ENCODE peak calls at places on chromosomes 13 and 19, in five cellular contexts. One of them, this sample, is unnamed.

GRCh38 chr19:42442833-42443232 is at the start of gene CXCL17:
- DNase-seq in IMR-90: no peak
- DNase-seq in mammary epithelial cell: no peak
- DNase-seq in AG10803: no peak
- DNase-seq in kidney epithelial cell: no peak
- DNase-seq in this sample: no peak

GRCh38 chr13:111654531-111654930 is 334.1 kb downstream of the TEX29 start:
- DNase-seq in mammary epithelial cell: no peak
- DNase-seq in AG10803: no peak
- DNase-seq in IMR-90: no peak
- DNase-seq in kidney epithelial cell: no peak
- DNase-seq in this sample: no peak

GRCh38 chr13:87669379-87669978 is 1.7 kb upstream of the SLITRK5 start:
- DNase-seq in AG10803: no peak
- DNase-seq in kidney epithelial cell: no peak
- DNase-seq in mammary epithelial cell: no peak
- DNase-seq in IMR-90: peak
- DNase-seq in this sample: no peak

GRCh38 chr19:42201489-42202289 is 15.8 kb downstream of the DEDD2 start:
- DNase-seq in AG10803: no peak
- DNase-seq in IMR-90: no peak
- DNase-seq in mammary epithelial cell: no peak
- DNase-seq in kidney epithelial cell: no peak
- DNase-seq in this sample: no peak

GRCh38 chr13:113573065-113573464 is 11.5 kb upstream of the TFDP1 start:
- DNase-seq in IMR-90: no peak
- DNase-seq in mammary epithelial cell: peak
- DNase-seq in kidney epithelial cell: no peak
- DNase-seq in AG10803: no peak
- DNase-seq in this sample: no peak

GRCh38 chr13:79593121-79593520 is 112.2 kb downstream of the NDFIP2 start:
- DNase-seq in mammary epithelial cell: no peak
- DNase-seq in AG10803: peak
- DNase-seq in kidney epithelial cell: no peak
- DNase-seq in IMR-90: no peak
- DNase-seq in this sample: no peak

GRCh38 chr19:2443785-2444182 is 13.0 kb downstream of the LMNB2 start:
- DNase-seq in kidney epithelial cell: no peak
- DNase-seq in mammary epithelial cell: no peak
- DNase-seq in AG10803: no peak
- DNase-seq in IMR-90: no peak
- DNase-seq in this sample: no peak

GRCh38 chr19:31825134-31826094 is 476.2 kb upstream of the TSHZ3 start:
- DNase-seq in kidney epithelial cell: no peak
- DNase-seq in AG10803: no peak
- DNase-seq in mammary epithelial cell: peak
- DNase-seq in IMR-90: no peak
- DNase-seq in this sample: no peak

GRCh38 chr13:32159147-32159869 is 127.7 kb downstream of the FRY start:
- DNase-seq in mammary epithelial cell: no peak
- DNase-seq in AG10803: no peak
- DNase-seq in IMR-90: peak
- DNase-seq in kidney epithelial cell: no peak
- DNase-seq in this sample: no peak

GRCh38 chr13:98454389-98454881 is 122.5 kb downstream of the STK24 start:
- DNase-seq in kidney epithelial cell: no peak
- DNase-seq in AG10803: peak
- DNase-seq in mammary epithelial cell: peak
- DNase-seq in IMR-90: peak
- DNase-seq in this sample: no peak

GRCh38 chr19:40798997-40799557 is at the start of gene EGLN2:
- DNase-seq in IMR-90: no peak
- DNase-seq in mammary epithelial cell: no peak
- DNase-seq in kidney epithelial cell: no peak
- DNase-seq in AG10803: no peak
- DNase-seq in this sample: no peak

GRCh38 chr13:73069206-73069815 is 10.5 kb downstream of the KLF5 start:
- DNase-seq in AG10803: peak
- DNase-seq in mammary epithelial cell: no peak
- DNase-seq in IMR-90: peak
- DNase-seq in kidney epithelial cell: no peak
- DNase-seq in this sample: no peak

GRCh38 chr13:106063591-106064308 is 471.7 kb downstream of the EFNB2 start:
- DNase-seq in IMR-90: peak
- DNase-seq in kidney epithelial cell: no peak
- DNase-seq in AG10803: peak
- DNase-seq in mammary epithelial cell: peak
- DNase-seq in this sample: peak

GRCh38 chr19:13974073-13974472 is 21.8 kb downstream of the DCAF15 start:
- DNase-seq in IMR-90: no peak
- DNase-seq in mammary epithelial cell: peak
- DNase-seq in kidney epithelial cell: peak
- DNase-seq in AG10803: no peak
- DNase-seq in this sample: no peak

GRCh38 chr13:74288361-74288911 is 154.2 kb upstream of the KLF12 start:
- DNase-seq in IMR-90: no peak
- DNase-seq in kidney epithelial cell: no peak
- DNase-seq in AG10803: no peak
- DNase-seq in mammary epithelial cell: peak
- DNase-seq in this sample: no peak

GRCh38 chr19:47315125-47315821 is 5.6 kb downstream of the C5AR1 start:
- DNase-seq in IMR-90: peak
- DNase-seq in AG10803: peak
- DNase-seq in kidney epithelial cell: peak
- DNase-seq in mammary epithelial cell: peak
- DNase-seq in this sample: peak

GRCh38 chr19:860481-861098 is 1.1 kb downstream of the CFD start:
- DNase-seq in kidney epithelial cell: no peak
- DNase-seq in AG10803: peak
- DNase-seq in IMR-90: peak
- DNase-seq in mammary epithelial cell: peak
- DNase-seq in this sample: no peak
- TF ChIP-seq CTCF in kidney epithelial cell: no peak
- TF ChIP-seq CTCF in AG10803: peak
- TF ChIP-seq CTCF in IMR-90: peak
- TF ChIP-seq CTCF in mammary epithelial cell: no peak
- TF ChIP-seq CTCF in this sample: peak

DNA sequence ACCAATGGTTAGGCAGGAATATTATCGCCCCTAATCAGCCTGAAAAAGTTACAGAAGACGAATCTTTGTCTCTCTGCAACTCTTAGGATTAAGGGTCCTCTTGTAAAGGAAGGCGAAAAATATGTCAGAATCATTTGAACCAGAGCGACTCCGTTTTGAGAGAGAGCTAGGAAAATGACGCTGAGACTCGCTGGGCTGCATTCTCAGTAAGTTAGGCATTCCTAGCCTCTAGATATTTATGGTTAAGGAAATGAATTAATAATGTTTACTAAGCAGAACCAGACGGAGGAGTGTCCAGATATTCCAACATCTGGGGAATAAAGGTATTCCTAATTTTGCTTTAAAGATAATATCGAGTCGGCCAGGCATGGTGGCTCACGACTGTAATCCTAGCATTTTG is 755 bp upstream of the ZNF726 start:
- DNase-seq in AG10803: peak
- DNase-seq in IMR-90: no peak
- DNase-seq in kidney epithelial cell: no peak
- DNase-seq in mammary epithelial cell: no peak
- DNase-seq in this sample: no peak
- H3K4me3 ChIP-seq in AG10803: peak
- H3K4me3 ChIP-seq in IMR-90: no peak
- H3K4me3 ChIP-seq in kidney epithelial cell: no peak
- H3K4me3 ChIP-seq in mammary epithelial cell: peak
- H3K4me3 ChIP-seq in this sample: peak

DNA sequence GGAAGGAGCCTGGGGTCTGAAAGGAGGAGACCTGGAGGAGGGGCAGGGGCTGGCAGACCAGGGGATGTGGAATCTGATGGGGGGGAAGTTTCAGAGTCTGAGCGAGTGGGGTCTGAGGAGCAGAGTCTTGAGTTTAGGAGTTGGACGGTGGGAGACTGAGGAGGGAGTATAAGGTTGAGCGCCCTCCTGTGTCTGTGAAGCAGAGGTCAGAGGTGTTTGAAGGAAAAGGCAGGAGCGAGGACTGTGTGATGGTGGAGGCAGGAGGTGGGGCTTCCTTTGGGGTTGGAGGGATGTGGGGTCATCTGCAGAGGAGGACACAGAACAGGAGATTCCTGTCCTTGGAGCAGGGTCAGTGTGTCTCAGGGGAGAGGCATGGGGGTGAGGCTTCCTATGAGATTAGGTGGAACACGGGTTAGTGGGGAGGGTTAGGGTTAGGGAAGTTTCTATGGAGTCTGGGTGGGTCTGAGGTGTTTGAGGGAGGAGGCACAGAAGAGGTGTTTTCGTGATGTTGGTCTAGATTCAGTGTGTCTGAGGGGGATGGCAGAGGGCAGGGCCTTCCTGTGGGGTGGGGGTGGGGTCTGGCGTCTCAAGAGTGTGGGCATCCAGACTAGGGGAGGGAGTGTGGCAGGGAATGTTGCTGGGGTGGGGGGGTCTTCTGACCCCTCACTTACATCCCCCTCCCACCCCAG is 8.3 kb downstream of the RYR1 start:
- DNase-seq in mammary epithelial cell: no peak
- DNase-seq in AG10803: no peak
- DNase-seq in kidney epithelial cell: no peak
- DNase-seq in IMR-90: no peak
- DNase-seq in this sample: no peak
- TF ChIP-seq CTCF in mammary epithelial cell: no peak
- TF ChIP-seq CTCF in AG10803: peak
- TF ChIP-seq CTCF in kidney epithelial cell: peak
- TF ChIP-seq CTCF in IMR-90: no peak
- TF ChIP-seq CTCF in this sample: peak

GRCh38 chr19:17949956-17950309 is 17.0 kb upstream of the KCNN1 start:
- DNase-seq in IMR-90: no peak
- DNase-seq in mammary epithelial cell: no peak
- DNase-seq in kidney epithelial cell: no peak
- DNase-seq in AG10803: no peak
- DNase-seq in this sample: no peak
- H3K4me3 ChIP-seq in IMR-90: no peak
- H3K4me3 ChIP-seq in mammary epithelial cell: no peak
- H3K4me3 ChIP-seq in kidney epithelial cell: no peak
- H3K4me3 ChIP-seq in AG10803: no peak
- H3K4me3 ChIP-seq in this sample: no peak

GRCh38 chr13:44573071-44573470 is 3.1 kb downstream of the TSC22D1 start:
- DNase-seq in mammary epithelial cell: no peak
- DNase-seq in kidney epithelial cell: no peak
- DNase-seq in IMR-90: no peak
- DNase-seq in AG10803: no peak
- DNase-seq in this sample: no peak
- TF ChIP-seq CTCF in mammary epithelial cell: no peak
- TF ChIP-seq CTCF in kidney epithelial cell: no peak
- TF ChIP-seq CTCF in IMR-90: no peak
- TF ChIP-seq CTCF in AG10803: no peak
- TF ChIP-seq CTCF in this sample: no peak

DNA sequence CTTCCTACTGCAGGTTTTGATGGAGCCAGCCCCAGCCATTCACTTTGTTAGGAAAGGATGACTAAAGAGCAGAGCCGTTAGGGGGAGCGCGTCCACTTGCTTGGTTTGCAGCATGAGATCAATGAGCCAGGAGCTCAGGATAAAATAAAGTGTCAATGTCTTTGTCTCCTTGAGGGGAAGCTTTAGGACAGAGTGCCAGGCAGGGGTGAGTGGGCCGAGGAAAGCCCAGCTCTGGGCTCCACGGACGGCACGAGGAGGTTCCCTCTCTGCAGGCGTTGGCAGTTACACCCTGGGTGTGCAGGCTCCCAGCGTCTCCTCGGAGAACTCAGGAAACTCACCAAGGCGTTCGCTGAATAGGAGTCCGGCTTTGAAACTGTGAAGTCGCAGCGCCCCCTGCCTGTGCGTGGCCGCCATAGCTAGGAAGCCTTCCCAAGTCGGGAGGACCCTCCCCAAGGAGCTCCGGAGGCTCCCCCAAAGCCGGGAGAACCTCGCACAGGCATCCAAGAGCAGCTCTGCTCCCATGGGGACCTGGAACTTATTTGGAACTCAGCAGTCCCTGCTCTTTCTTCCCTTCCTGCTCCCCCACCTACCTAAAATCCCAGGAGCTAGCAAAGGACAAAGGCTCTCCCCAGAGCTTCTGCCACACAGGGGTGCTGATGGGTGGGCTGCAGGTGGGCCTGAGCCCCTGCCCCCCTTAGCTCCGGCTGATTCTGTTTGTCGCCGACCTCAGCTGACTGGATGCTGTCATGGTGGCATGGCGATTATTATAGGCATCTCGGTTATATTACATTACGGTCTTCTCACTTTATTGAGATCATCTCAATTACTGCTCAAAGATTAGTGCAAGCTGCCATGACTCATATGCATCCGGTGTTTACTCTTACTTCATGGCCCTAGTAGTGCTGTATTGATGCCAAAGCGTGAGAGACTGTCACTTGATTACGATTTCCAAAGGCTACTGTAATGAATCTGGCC is 34.4 kb downstream of the GSX1 start:
- DNase-seq in mammary epithelial cell: peak
- DNase-seq in AG10803: peak
- DNase-seq in kidney epithelial cell: peak
- DNase-seq in IMR-90: peak
- DNase-seq in this sample: peak
- H3K4me3 ChIP-seq in mammary epithelial cell: no peak
- H3K4me3 ChIP-seq in AG10803: peak
- H3K4me3 ChIP-seq in kidney epithelial cell: no peak
- H3K4me3 ChIP-seq in IMR-90: peak
- H3K4me3 ChIP-seq in this sample: peak

GRCh38 chr13:62358646-62358932 is 942.9 kb upstream of the PCDH20 start:
- DNase-seq in mammary epithelial cell: no peak
- DNase-seq in IMR-90: no peak
- DNase-seq in kidney epithelial cell: no peak
- DNase-seq in AG10803: no peak
- DNase-seq in this sample: no peak

GRCh38 chr13:62356977-62357376 is 941.3 kb upstream of the PCDH20 start:
- DNase-seq in kidney epithelial cell: no peak
- DNase-seq in IMR-90: peak
- DNase-seq in mammary epithelial cell: no peak
- DNase-seq in AG10803: no peak
- DNase-seq in this sample: no peak

GRCh38 chr13:62360609-62361008 is 945.0 kb upstream of the PCDH20 start:
- DNase-seq in AG10803: no peak
- DNase-seq in IMR-90: no peak
- DNase-seq in mammary epithelial cell: no peak
- DNase-seq in kidney epithelial cell: no peak
- DNase-seq in this sample: no peak

GRCh38 chr13:62357887-62358645 is 942.4 kb upstream of the PCDH20 start:
- DNase-seq in kidney epithelial cell: peak
- DNase-seq in AG10803: peak
- DNase-seq in mammary epithelial cell: no peak
- DNase-seq in IMR-90: peak
- DNase-seq in this sample: peak
- TF ChIP-seq CTCF in kidney epithelial cell: peak
- TF ChIP-seq CTCF in AG10803: peak
- TF ChIP-seq CTCF in mammary epithelial cell: peak
- TF ChIP-seq CTCF in IMR-90: peak
- TF ChIP-seq CTCF in this sample: peak

GRCh38 chr19:6738726-6739389 is 622 bp upstream of the TRIP10 start:
- DNase-seq in kidney epithelial cell: no peak
- DNase-seq in mammary epithelial cell: peak
- DNase-seq in AG10803: no peak
- DNase-seq in IMR-90: peak
- DNase-seq in this sample: no peak
- H3K4me3 ChIP-seq in kidney epithelial cell: peak
- H3K4me3 ChIP-seq in mammary epithelial cell: peak
- H3K4me3 ChIP-seq in AG10803: peak
- H3K4me3 ChIP-seq in IMR-90: peak
- H3K4me3 ChIP-seq in this sample: peak